ENCODE peak calls at places on chromosomes 4 and X, in ten cellular contexts. One of them, this sample, is unnamed.

GRCh38 chr4:123297836-123298235 is 98.8 kb upstream of the SPRY1 start:
- DNase-seq in K562: no peak
- DNase-seq in A549: no peak
- DNase-seq in IMR-90: no peak
- DNase-seq in prostate gland: no peak
- DNase-seq in tibial nerve: no peak
- DNase-seq in NB4: no peak
- DNase-seq in transverse colon: no peak
- DNase-seq in esophagus squamous epithelium: no peak
- DNase-seq in esophagus muscularis mucosa: no peak
- DNase-seq in this sample: no peak

GRCh38 chrX:147917700-147918694 is 6.3 kb downstream of the FMR1 start:
- DNase-seq in tibial nerve: no peak
- DNase-seq in transverse colon: no peak
- DNase-seq in IMR-90: peak; percentile 4
- DNase-seq in K562: peak; percentile 5
- DNase-seq in esophagus squamous epithelium: no peak
- DNase-seq in prostate gland: no peak
- DNase-seq in NB4: no peak
- DNase-seq in esophagus muscularis mucosa: no peak
- DNase-seq in A549: no peak
- DNase-seq in this sample: no peak

GRCh38 chrX:15903186-15903681 is 48.6 kb upstream of the AP1S2 start:
- DNase-seq in transverse colon: no peak
- DNase-seq in esophagus muscularis mucosa: no peak
- DNase-seq in K562: no peak
- DNase-seq in tibial nerve: no peak
- DNase-seq in NB4: peak; percentile 52
- DNase-seq in A549: no peak
- DNase-seq in esophagus squamous epithelium: peak; percentile 1
- DNase-seq in prostate gland: no peak
- DNase-seq in IMR-90: no peak
- DNase-seq in this sample: no peak

GRCh38 chr4:15003891-15004700 is 1.8 kb downstream of the CPEB2 start:
- DNase-seq in prostate gland: peak; percentile 30
- DNase-seq in IMR-90: no peak
- DNase-seq in esophagus squamous epithelium: no peak
- DNase-seq in NB4: peak; percentile 71
- DNase-seq in tibial nerve: peak; percentile 25
- DNase-seq in K562: peak; percentile 32
- DNase-seq in esophagus muscularis mucosa: no peak
- DNase-seq in A549: no peak
- DNase-seq in transverse colon: peak; percentile 45
- DNase-seq in this sample: peak; percentile 23

GRCh38 chr4:56086561-56086960 is 137.8 kb downstream of the CEP135 start:
- DNase-seq in esophagus muscularis mucosa: no peak
- DNase-seq in esophagus squamous epithelium: no peak
- DNase-seq in K562: no peak
- DNase-seq in prostate gland: no peak
- DNase-seq in NB4: no peak
- DNase-seq in A549: no peak
- DNase-seq in IMR-90: no peak
- DNase-seq in transverse colon: peak; percentile 46
- DNase-seq in tibial nerve: no peak
- DNase-seq in this sample: no peak

GRCh38 chrX:259692-260355 is 21.4 kb upstream of the PLCXD1 start:
- DNase-seq in NB4: no peak
- DNase-seq in tibial nerve: no peak
- DNase-seq in esophagus squamous epithelium: no peak
- DNase-seq in A549: peak; percentile 36
- DNase-seq in esophagus muscularis mucosa: no peak
- DNase-seq in prostate gland: no peak
- DNase-seq in K562: peak; percentile 9
- DNase-seq in IMR-90: no peak
- DNase-seq in transverse colon: no peak
- DNase-seq in this sample: peak; percentile 14

GRCh38 chrX:77814210-77814609 is 28.2 kb upstream of the ATRX start:
- DNase-seq in A549: no peak
- DNase-seq in IMR-90: no peak
- DNase-seq in prostate gland: no peak
- DNase-seq in NB4: no peak
- DNase-seq in tibial nerve: no peak
- DNase-seq in esophagus muscularis mucosa: no peak
- DNase-seq in transverse colon: no peak
- DNase-seq in esophagus squamous epithelium: no peak
- DNase-seq in K562: no peak
- DNase-seq in this sample: no peak

GRCh38 chrX:108359811-108360602 is 78.2 kb downstream of the COL4A6 start:
- DNase-seq in transverse colon: no peak
- DNase-seq in prostate gland: no peak
- DNase-seq in NB4: no peak
- DNase-seq in IMR-90: peak; percentile 32
- DNase-seq in A549: no peak
- DNase-seq in esophagus muscularis mucosa: no peak
- DNase-seq in K562: no peak
- DNase-seq in esophagus squamous epithelium: no peak
- DNase-seq in tibial nerve: no peak
- DNase-seq in this sample: no peak

GRCh38 chr4:84582988-84583870 is at the start of gene CDS1:
- DNase-seq in esophagus squamous epithelium: no peak
- DNase-seq in esophagus muscularis mucosa: no peak
- DNase-seq in K562: peak; percentile 6
- DNase-seq in transverse colon: peak; percentile 84
- DNase-seq in NB4: peak; percentile 38
- DNase-seq in IMR-90: no peak
- DNase-seq in tibial nerve: no peak
- DNase-seq in A549: peak; percentile 6
- DNase-seq in prostate gland: peak; percentile 62
- DNase-seq in this sample: peak; percentile 89
- TF ChIP-seq POLR2A in esophagus squamous epithelium: no peak
- TF ChIP-seq POLR2A in esophagus muscularis mucosa: no peak
- TF ChIP-seq POLR2A in K562: no peak
- TF ChIP-seq POLR2A in transverse colon: peak; percentile 76
- TF ChIP-seq POLR2A in NB4: no peak
- TF ChIP-seq POLR2A in IMR-90: no peak
- TF ChIP-seq POLR2A in tibial nerve: no peak
- TF ChIP-seq POLR2A in A549: no peak
- TF ChIP-seq POLR2A in prostate gland: no peak
- TF ChIP-seq POLR2A in this sample: no peak

DNA sequence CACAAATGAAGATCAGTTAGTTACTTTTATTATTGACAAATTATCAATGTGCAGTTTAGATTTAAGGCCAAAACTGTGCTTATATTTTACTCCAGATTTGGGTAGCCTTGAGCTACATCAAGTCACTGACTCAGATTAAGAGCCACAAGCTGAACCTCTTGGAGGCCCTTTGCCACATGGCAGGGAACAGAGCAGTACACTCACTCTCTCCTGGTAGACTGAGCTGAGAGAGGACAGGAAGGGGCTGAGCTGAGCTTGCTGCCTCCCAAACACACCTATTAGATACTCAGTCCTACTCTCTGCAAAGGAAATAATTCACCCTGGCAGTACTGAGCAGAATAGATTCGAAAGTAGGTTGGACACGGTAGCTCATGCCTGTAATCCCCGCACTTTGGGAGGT is 7.8 kb downstream of the STAP1 start:
- DNase-seq in A549: no peak
- DNase-seq in IMR-90: no peak
- DNase-seq in transverse colon: no peak
- DNase-seq in tibial nerve: no peak
- DNase-seq in NB4: no peak
- DNase-seq in esophagus squamous epithelium: no peak
- DNase-seq in K562: no peak
- DNase-seq in prostate gland: no peak
- DNase-seq in esophagus muscularis mucosa: no peak
- DNase-seq in this sample: no peak
- H3K4me3 ChIP-seq in A549: no peak overlapping the region
- H3K4me3 ChIP-seq in IMR-90: no peak overlapping the region
- H3K4me3 ChIP-seq in transverse colon: no peak overlapping the region
- H3K4me3 ChIP-seq in tibial nerve: no peak overlapping the region
- H3K4me3 ChIP-seq in NB4: no peak overlapping the region
- H3K4me3 ChIP-seq in esophagus squamous epithelium: no peak overlapping the region
- H3K4me3 ChIP-seq in K562: no peak overlapping the region
- H3K4me3 ChIP-seq in prostate gland: no peak overlapping the region
- H3K4me3 ChIP-seq in esophagus muscularis mucosa: no peak overlapping the region
- H3K4me3 ChIP-seq in this sample: no peak overlapping the region

GRCh38 chr4:148026022-148026421 is 294.1 kb downstream of the ARHGAP10 start:
- DNase-seq in K562: no peak
- DNase-seq in A549: no peak
- DNase-seq in IMR-90: peak; percentile 93
- DNase-seq in tibial nerve: no peak
- DNase-seq in esophagus squamous epithelium: no peak
- DNase-seq in esophagus muscularis mucosa: no peak
- DNase-seq in transverse colon: no peak
- DNase-seq in NB4: no peak
- DNase-seq in prostate gland: no peak
- DNase-seq in this sample: no peak

GRCh38 chr4:148022975-148023374 is 291.1 kb downstream of the ARHGAP10 start:
- DNase-seq in IMR-90: no peak
- DNase-seq in A549: no peak
- DNase-seq in transverse colon: no peak
- DNase-seq in prostate gland: no peak
- DNase-seq in tibial nerve: no peak
- DNase-seq in esophagus squamous epithelium: no peak
- DNase-seq in esophagus muscularis mucosa: no peak
- DNase-seq in NB4: no peak
- DNase-seq in K562: no peak
- DNase-seq in this sample: no peak

GRCh38 chr4:148017801-148018200 is 285.9 kb downstream of the ARHGAP10 start:
- DNase-seq in esophagus squamous epithelium: no peak
- DNase-seq in esophagus muscularis mucosa: no peak
- DNase-seq in transverse colon: no peak
- DNase-seq in A549: no peak
- DNase-seq in IMR-90: no peak
- DNase-seq in NB4: no peak
- DNase-seq in tibial nerve: no peak
- DNase-seq in prostate gland: peak; percentile 72
- DNase-seq in K562: no peak
- DNase-seq in this sample: no peak

GRCh38 chr4:148023782-148024181 is 291.9 kb downstream of the ARHGAP10 start:
- DNase-seq in tibial nerve: no peak
- DNase-seq in IMR-90: no peak
- DNase-seq in A549: no peak
- DNase-seq in prostate gland: no peak
- DNase-seq in esophagus muscularis mucosa: no peak
- DNase-seq in K562: no peak
- DNase-seq in transverse colon: no peak
- DNase-seq in NB4: no peak
- DNase-seq in esophagus squamous epithelium: no peak
- DNase-seq in this sample: no peak

DNA sequence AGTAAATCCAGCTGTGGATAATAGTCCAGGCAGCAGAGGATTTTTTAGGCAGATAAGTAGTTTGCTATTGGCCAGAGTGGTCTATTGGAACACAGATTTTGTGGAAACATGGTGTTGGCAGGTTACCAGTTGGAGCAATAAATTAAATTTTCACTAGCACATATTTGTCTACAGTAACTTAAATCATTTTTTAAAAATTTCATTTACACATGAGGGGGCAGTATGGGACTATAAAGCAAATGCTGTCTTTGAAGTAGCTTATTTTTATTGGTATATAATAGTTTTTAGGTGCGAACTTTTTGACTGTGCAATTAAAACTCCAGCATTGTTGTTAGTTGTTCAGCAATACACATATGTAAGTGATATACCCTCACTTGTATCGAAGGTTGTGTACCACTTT is 289.8 kb downstream of the ARHGAP10 start:
- DNase-seq in transverse colon: no peak
- DNase-seq in K562: no peak
- DNase-seq in NB4: no peak
- DNase-seq in esophagus squamous epithelium: no peak
- DNase-seq in esophagus muscularis mucosa: no peak
- DNase-seq in A549: no peak
- DNase-seq in prostate gland: no peak
- DNase-seq in tibial nerve: no peak
- DNase-seq in IMR-90: no peak
- DNase-seq in this sample: no peak
- TF ChIP-seq POLR2A in transverse colon: no peak
- TF ChIP-seq POLR2A in K562: no peak
- TF ChIP-seq POLR2A in NB4: no peak
- TF ChIP-seq POLR2A in esophagus squamous epithelium: no peak
- TF ChIP-seq POLR2A in esophagus muscularis mucosa: no peak
- TF ChIP-seq POLR2A in A549: no peak
- TF ChIP-seq POLR2A in prostate gland: no peak
- TF ChIP-seq POLR2A in tibial nerve: no peak
- TF ChIP-seq POLR2A in IMR-90: no peak
- TF ChIP-seq POLR2A in this sample: no peak

GRCh38 chr4:84481879-84482245 is 17.2 kb downstream of the NKX6-1 start:
- DNase-seq in tibial nerve: no peak
- DNase-seq in A549: no peak
- DNase-seq in prostate gland: no peak
- DNase-seq in IMR-90: no peak
- DNase-seq in NB4: no peak
- DNase-seq in transverse colon: no peak
- DNase-seq in K562: no peak
- DNase-seq in esophagus squamous epithelium: no peak
- DNase-seq in esophagus muscularis mucosa: no peak
- DNase-seq in this sample: no peak
- H3K4me3 ChIP-seq in tibial nerve: no peak overlapping the region
- H3K4me3 ChIP-seq in A549: no peak overlapping the region
- H3K4me3 ChIP-seq in prostate gland: no peak overlapping the region
- H3K4me3 ChIP-seq in IMR-90: no peak overlapping the region
- H3K4me3 ChIP-seq in NB4: no peak overlapping the region
- H3K4me3 ChIP-seq in transverse colon: no peak overlapping the region
- H3K4me3 ChIP-seq in K562: no peak overlapping the region
- H3K4me3 ChIP-seq in esophagus squamous epithelium: no peak overlapping the region
- H3K4me3 ChIP-seq in esophagus muscularis mucosa: peak overlapping the region; percentile 38
- H3K4me3 ChIP-seq in this sample: no peak overlapping the region